ENCODE peak calls at places on chromosome 10, in seven cellular contexts. W is endothelial cell, G is glutamatergic neuron, T is cardiac muscle cell, K is mesothelial cell of epicardium, Y is cardiac fibroblast, O is fibroblast of lung. J is an unnamed sample.

GRCh38 chr10:36148207-36148606 is 506.1 kb upstream of the FZD8 start:
- DNase-seq in W (no peak), G (no peak), T (no peak), O (no peak), K (no peak), Y (no peak), J (no peak)

GRCh38 chr10:23558361-23558799 is 119.5 kb downstream of the OTUD1 start:
- DNase-seq in K (no peak), W (no peak), O (peak), T (no peak), G (no peak), Y (no peak), J (no peak)

GRCh38 chr10:120990831-120991230 is 139.7 kb downstream of the WDR11 start:
- DNase-seq in T (no peak), W (no peak), K (no peak), Y (no peak), O (no peak), G (no peak), J (no peak)

GRCh38 chr10:72020914-72021754 is 56.9 kb downstream of the CHST3 start:
- DNase-seq in O (peak), T (no peak), W (no peak), K (no peak), Y (peak), G (no peak), J (no peak)

GRCh38 chr10:86506499-86506898 is 15.1 kb downstream of the WAPL start:
- DNase-seq in K (no peak), G (no peak), W (no peak), Y (peak), O (no peak), T (no peak), J (no peak)

GRCh38 chr10:69721690-69722310 is 79.9 kb upstream of the COL13A1 start:
- DNase-seq in Y (peak), K (no peak), G (no peak), O (peak), W (peak), T (peak), J (no peak)

GRCh38 chr10:50275650-50276235 is 24.4 kb upstream of the ASAH2 start:
- DNase-seq in G (peak), O (peak), T (peak), K (no peak), Y (peak), W (peak), J (peak)

GRCh38 chr10:103153765-103154197 is 39.3 kb downstream of the NT5C2 start:
- DNase-seq in Y (peak), T (no peak), O (peak), W (no peak), K (no peak), G (no peak), J (no peak)

GRCh38 chr10:14953452-14954000 is 370 bp downstream of the DCLRE1C start:
- DNase-seq in W (peak), K (peak), G (peak), O (peak), Y (peak), T (peak), J (no peak)

GRCh38 chr10:133230387-133231195 is 574 bp downstream of the UTF1 start:
- DNase-seq in W (no peak), T (peak), G (peak), K (no peak), O (no peak), Y (no peak), J (no peak)

GRCh38 chr10:63071145-63071544 is 62.0 kb upstream of the NRBF2 start:
- DNase-seq in O (no peak), T (no peak), K (no peak), G (no peak), Y (no peak), W (no peak), J (no peak)

GRCh38 chr10:23158370-23158769 is 33.7 kb upstream of the PTF1A start:
- DNase-seq in Y (peak), G (peak), O (peak), W (peak), K (no peak), T (peak), J (peak)

GRCh38 chr10:131288648-131289047 is 22.9 kb downstream of the TCERG1L start:
- DNase-seq in G (no peak), W (no peak), T (no peak), O (no peak), K (no peak), Y (no peak), J (no peak)

GRCh38 chr10:129531969-129532660 is 65.1 kb downstream of the MGMT start:
- DNase-seq in T (no peak), O (no peak), G (no peak), Y (peak), K (no peak), W (no peak), J (no peak)

GRCh38 chr10:116210588-116211346 is 62.2 kb downstream of the GFRA1 start:
- DNase-seq in K (no peak), T (no peak), Y (no peak), G (no peak), W (no peak), O (no peak), J (no peak)

GRCh38 chr10:76136876-76137420 is 705.5 kb downstream of the LRMDA start:
- DNase-seq in Y (no peak), O (no peak), T (no peak), W (no peak), G (no peak), K (no peak), J (no peak)

DNA sequence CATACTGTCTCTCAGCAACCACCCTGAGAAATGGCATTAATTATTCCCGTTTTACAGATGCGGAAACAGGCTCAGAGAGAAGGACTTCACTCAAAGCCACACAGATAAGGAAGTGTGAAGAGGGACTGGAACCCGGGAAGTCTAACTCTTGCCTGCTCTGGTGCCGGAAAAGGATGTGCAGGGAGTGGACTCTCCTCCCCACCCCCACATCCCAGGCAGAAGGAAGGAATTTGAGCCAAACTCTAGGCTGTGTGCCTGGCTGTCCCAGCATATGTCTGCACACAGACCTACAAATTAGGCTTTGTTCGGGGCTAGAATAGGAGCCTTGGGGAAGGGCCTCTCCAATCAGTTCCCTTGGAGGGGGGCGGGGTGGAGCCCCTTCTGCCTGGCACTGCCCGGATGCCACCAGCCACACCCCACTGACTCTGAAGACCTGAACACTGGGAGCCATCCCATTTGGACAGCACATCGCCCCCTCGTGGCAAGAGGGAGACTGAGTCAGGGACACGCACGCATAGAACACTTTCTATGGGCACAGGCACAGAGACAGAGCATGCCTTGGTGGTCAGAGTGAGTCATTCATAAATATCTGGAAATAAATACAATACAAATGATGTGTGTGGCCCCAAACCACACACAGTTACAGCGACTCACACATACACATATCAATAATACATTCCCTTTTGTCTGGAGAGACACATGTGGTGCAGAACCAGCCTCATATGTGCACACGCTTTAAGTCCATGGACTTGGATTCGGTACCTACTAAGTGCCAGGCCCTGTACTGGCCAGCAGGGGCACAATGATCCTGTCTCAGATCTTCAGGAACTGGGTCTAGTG is 13.1 kb downstream of the LZTS2 start:
- DNase-seq in Y (peak), K (peak), W (peak), G (peak), T (peak), O (peak), J (peak)
- TF ChIP-seq CTCF in Y (peak), K (peak), W (peak), G (peak), T (peak), O (peak), J (peak)

GRCh38 chr10:91220194-91220953 is at the start of gene PCGF5:
- DNase-seq in W (peak), G (peak), Y (peak), K (peak), O (peak), T (peak), J (peak)
- TF ChIP-seq CTCF in W (peak), G (peak), Y (no peak), K (no peak), O (no peak), T (peak), J (peak)

GRCh38 chr10:74826142-74827044 is at the start of gene KAT6B:
- DNase-seq in T (peak), W (peak), O (peak), G (peak), Y (peak), K (peak), J (peak)
- TF ChIP-seq CTCF in T (peak), W (peak), O (no peak), G (peak), Y (no peak), K (peak), J (peak)

DNA sequence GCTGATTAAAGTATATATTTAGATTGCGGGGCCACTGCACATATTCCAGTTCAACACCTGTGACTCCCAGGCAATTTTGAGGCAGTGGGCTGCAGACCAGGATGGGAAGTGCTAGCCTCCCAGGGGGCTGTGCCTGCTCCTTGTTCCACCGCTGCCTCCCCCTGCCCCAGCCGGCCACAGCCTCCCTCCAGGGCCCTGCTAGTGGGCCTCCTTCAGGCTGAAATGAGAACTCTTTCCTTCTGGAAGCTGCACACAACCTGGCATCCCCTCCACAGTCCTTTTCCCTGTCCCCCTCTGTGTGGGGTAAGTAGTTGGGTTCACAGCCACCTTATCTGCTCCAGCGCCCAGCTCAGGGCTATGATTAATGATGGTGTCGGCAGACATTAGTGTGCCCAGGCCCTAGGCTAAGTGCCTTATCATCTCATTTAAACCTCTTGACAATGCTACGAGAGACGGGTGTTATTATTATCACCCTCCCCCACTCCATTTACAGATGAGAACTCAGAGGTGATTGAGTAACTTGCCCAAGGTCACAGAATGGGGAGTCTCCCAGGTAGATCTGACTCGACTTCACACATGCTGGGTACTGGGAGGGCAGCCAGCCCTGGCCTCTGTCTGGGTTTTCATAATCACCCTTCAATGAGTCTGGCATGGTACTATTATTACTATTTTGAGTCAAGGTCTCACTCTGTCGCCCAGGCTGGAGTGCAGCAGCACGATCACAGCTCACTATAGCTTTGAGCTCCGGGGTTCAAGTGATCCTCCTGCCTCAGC is 10.8 kb upstream of the SFRP5 start:
- DNase-seq in G (no peak), O (no peak), K (no peak), W (no peak), Y (no peak), T (peak), J (no peak)
- TF ChIP-seq CTCF in G (no peak), O (no peak), K (no peak), W (no peak), Y (no peak), T (no peak), J (no peak)

GRCh38 chr10:84176836-84177474 is 3.4 kb downstream of the GPR15LG start:
- DNase-seq in W (no peak), Y (no peak), T (no peak), K (no peak), O (no peak), G (no peak), J (no peak)
- TF ChIP-seq CTCF in W (no peak), Y (no peak), T (no peak), K (no peak), O (no peak), G (no peak), J (no peak)

GRCh38 chr10:5737352-5737751 is 52.7 kb downstream of the TASOR2 start:
- DNase-seq in G (peak), O (no peak), Y (no peak), K (no peak), W (no peak), T (no peak), J (no peak)
- TF ChIP-seq CTCF in G (peak), O (no peak), Y (no peak), K (no peak), W (no peak), T (no peak), J (peak)

DNA sequence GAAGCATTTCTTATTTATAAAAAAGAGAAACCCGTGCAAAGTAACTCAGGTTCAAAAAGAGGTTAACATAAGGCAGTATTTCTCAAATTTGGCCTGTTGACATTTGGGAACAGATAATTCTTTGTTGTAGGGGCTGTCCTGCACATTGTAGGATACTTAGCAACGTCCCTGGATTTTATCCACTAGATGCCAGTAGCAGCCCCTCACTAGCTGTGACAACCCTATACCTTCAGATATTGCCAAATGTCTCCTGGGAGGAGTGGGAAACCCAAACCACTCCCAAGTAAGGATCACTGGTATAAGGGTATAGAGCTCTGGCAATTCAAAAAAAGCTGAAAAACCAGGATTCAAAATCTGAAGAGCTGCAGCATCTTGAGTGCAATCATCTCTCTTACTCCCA is 202.3 kb upstream of the PRKCQ start:
- DNase-seq in G (no peak), Y (no peak), T (no peak), O (no peak), W (no peak), K (no peak), J (no peak)
- TF ChIP-seq CTCF in G (no peak), Y (no peak), T (no peak), O (no peak), W (no peak), K (no peak), J (no peak)